ENCODE peak calls at places on chromosomes 12 and 14, in five cellular contexts. One of them, this sample, is unnamed.

GRCh38 chr12:123998960-123999359 is 25.9 kb downstream of the ZNF664 start:
- DNase-seq in tibial artery: no peak
- DNase-seq in lower leg skin: no peak
- DNase-seq in fibroblast of the aortic adventitia: peak; percentile 56
- DNase-seq in vagina: no peak
- DNase-seq in this sample: peak; percentile 80

GRCh38 chr12:88419794-88420193 is 160.5 kb downstream of the KITLG start:
- DNase-seq in lower leg skin: no peak
- DNase-seq in vagina: no peak
- DNase-seq in tibial artery: no peak
- DNase-seq in fibroblast of the aortic adventitia: peak; percentile 82
- DNase-seq in this sample: no peak

GRCh38 chr12:66003951-66004350 is 126.6 kb downstream of the LLPH start:
- DNase-seq in vagina: no peak
- DNase-seq in tibial artery: no peak
- DNase-seq in lower leg skin: no peak
- DNase-seq in fibroblast of the aortic adventitia: no peak
- DNase-seq in this sample: no peak

GRCh38 chr12:83823386-83824045 is 1089.1 kb downstream of the SLC6A15 start:
- DNase-seq in tibial artery: no peak
- DNase-seq in fibroblast of the aortic adventitia: no peak
- DNase-seq in vagina: no peak
- DNase-seq in lower leg skin: no peak
- DNase-seq in this sample: no peak

GRCh38 chr12:2387051-2387834 is 334.5 kb downstream of the CACNA1C start:
- DNase-seq in tibial artery: no peak
- DNase-seq in lower leg skin: peak; percentile 25
- DNase-seq in fibroblast of the aortic adventitia: peak; percentile 60
- DNase-seq in vagina: no peak
- DNase-seq in this sample: no peak

GRCh38 chr12:109493090-109493489 is 15.7 kb downstream of the UBE3B start:
- DNase-seq in vagina: no peak
- DNase-seq in lower leg skin: no peak
- DNase-seq in tibial artery: no peak
- DNase-seq in fibroblast of the aortic adventitia: no peak
- DNase-seq in this sample: no peak

GRCh38 chr12:65823481-65824313 is 586 bp upstream of the HMGA2 start:
- DNase-seq in lower leg skin: peak; percentile 88
- DNase-seq in tibial artery: no peak
- DNase-seq in fibroblast of the aortic adventitia: peak; percentile 53
- DNase-seq in vagina: no peak
- DNase-seq in this sample: peak; percentile 95

GRCh38 chr12:19739195-19739776 is 300.0 kb downstream of the AEBP2 start:
- DNase-seq in fibroblast of the aortic adventitia: peak; percentile 89
- DNase-seq in vagina: no peak
- DNase-seq in tibial artery: no peak
- DNase-seq in lower leg skin: no peak
- DNase-seq in this sample: peak; percentile 54

GRCh38 chr12:54220092-54220557 is 31.3 kb upstream of the SMUG1 start:
- DNase-seq in tibial artery: peak; percentile 69
- DNase-seq in lower leg skin: peak; percentile 94
- DNase-seq in fibroblast of the aortic adventitia: peak; percentile 81
- DNase-seq in vagina: no peak
- DNase-seq in this sample: peak; percentile 82

GRCh38 chr14:61211476-61212262 is 69.5 kb downstream of the TMEM30B start:
- DNase-seq in lower leg skin: no peak
- DNase-seq in fibroblast of the aortic adventitia: no peak
- DNase-seq in vagina: no peak
- DNase-seq in tibial artery: no peak
- DNase-seq in this sample: no peak

GRCh38 chr14:50001146-50001998 is 108.5 kb downstream of the ARF6 start:
- DNase-seq in lower leg skin: peak; percentile 93
- DNase-seq in fibroblast of the aortic adventitia: peak; percentile 90
- DNase-seq in vagina: peak; percentile 93
- DNase-seq in tibial artery: peak; percentile 57
- DNase-seq in this sample: peak; percentile 92

GRCh38 chr14:81301813-81302212 is 81.1 kb upstream of the GTF2A1 start:
- DNase-seq in tibial artery: no peak
- DNase-seq in lower leg skin: no peak
- DNase-seq in vagina: no peak
- DNase-seq in fibroblast of the aortic adventitia: no peak
- DNase-seq in this sample: no peak

GRCh38 chr12:1915082-1915968 is 3.1 kb downstream of the CACNA2D4 start:
- DNase-seq in vagina: peak; percentile 70
- DNase-seq in fibroblast of the aortic adventitia: no peak
- DNase-seq in lower leg skin: peak; percentile 80
- DNase-seq in tibial artery: no peak
- DNase-seq in this sample: peak; percentile 63

GRCh38 chr14:76537912-76538647 is 162.1 kb downstream of the ESRRB start:
- DNase-seq in fibroblast of the aortic adventitia: no peak
- DNase-seq in lower leg skin: no peak
- DNase-seq in tibial artery: no peak
- DNase-seq in vagina: no peak
- DNase-seq in this sample: no peak

GRCh38 chr12:124551268-124552144 is 15.9 kb downstream of the NCOR2 start:
- DNase-seq in vagina: no peak
- DNase-seq in fibroblast of the aortic adventitia: no peak
- DNase-seq in lower leg skin: no peak
- DNase-seq in tibial artery: peak; percentile 85
- DNase-seq in this sample: no peak

GRCh38 chr14:73742520-73743238 is 28.5 kb upstream of the PNMA1 start:
- DNase-seq in fibroblast of the aortic adventitia: no peak
- DNase-seq in lower leg skin: no peak
- DNase-seq in tibial artery: no peak
- DNase-seq in vagina: no peak
- DNase-seq in this sample: peak; percentile 26

GRCh38 chr14:52583544-52583943 is 30.9 kb downstream of the GPR137C start:
- DNase-seq in tibial artery: no peak
- DNase-seq in lower leg skin: no peak
- DNase-seq in vagina: no peak
- DNase-seq in fibroblast of the aortic adventitia: peak; percentile 35
- DNase-seq in this sample: no peak

GRCh38 chr14:25394356-25394755 is 344.4 kb upstream of the STXBP6 start:
- DNase-seq in fibroblast of the aortic adventitia: no peak
- DNase-seq in lower leg skin: no peak
- DNase-seq in tibial artery: no peak
- DNase-seq in vagina: no peak
- DNase-seq in this sample: no peak

GRCh38 chr12:109888179-109889020 is 8.1 kb upstream of the GLTP start:
- DNase-seq in lower leg skin: no peak
- DNase-seq in tibial artery: peak; percentile 30
- DNase-seq in fibroblast of the aortic adventitia: peak; percentile 95
- DNase-seq in vagina: no peak
- DNase-seq in this sample: peak; percentile 97

GRCh38 chr12:14988035-14988434 is 15.2 kb downstream of the PDE6H start:
- DNase-seq in fibroblast of the aortic adventitia: no peak
- DNase-seq in lower leg skin: no peak
- DNase-seq in tibial artery: no peak
- DNase-seq in vagina: no peak
- DNase-seq in this sample: no peak

GRCh38 chr12:45713108-45713507 is 16.4 kb upstream of the ARID2 start:
- DNase-seq in fibroblast of the aortic adventitia: peak; percentile 15
- DNase-seq in tibial artery: no peak
- DNase-seq in vagina: no peak
- DNase-seq in lower leg skin: no peak
- DNase-seq in this sample: peak; percentile 61

GRCh38 chr14:32472512-32473472 is 143.7 kb downstream of the AKAP6 start:
- DNase-seq in lower leg skin: no peak
- DNase-seq in vagina: no peak
- DNase-seq in fibroblast of the aortic adventitia: peak; percentile 84
- DNase-seq in tibial artery: no peak
- DNase-seq in this sample: peak; percentile 22

GRCh38 chr12:101566318-101566717 is 28.5 kb upstream of the MYBPC1 start:
- DNase-seq in tibial artery: no peak
- DNase-seq in fibroblast of the aortic adventitia: no peak
- DNase-seq in vagina: no peak
- DNase-seq in lower leg skin: no peak
- DNase-seq in this sample: peak; percentile 53

DNA sequence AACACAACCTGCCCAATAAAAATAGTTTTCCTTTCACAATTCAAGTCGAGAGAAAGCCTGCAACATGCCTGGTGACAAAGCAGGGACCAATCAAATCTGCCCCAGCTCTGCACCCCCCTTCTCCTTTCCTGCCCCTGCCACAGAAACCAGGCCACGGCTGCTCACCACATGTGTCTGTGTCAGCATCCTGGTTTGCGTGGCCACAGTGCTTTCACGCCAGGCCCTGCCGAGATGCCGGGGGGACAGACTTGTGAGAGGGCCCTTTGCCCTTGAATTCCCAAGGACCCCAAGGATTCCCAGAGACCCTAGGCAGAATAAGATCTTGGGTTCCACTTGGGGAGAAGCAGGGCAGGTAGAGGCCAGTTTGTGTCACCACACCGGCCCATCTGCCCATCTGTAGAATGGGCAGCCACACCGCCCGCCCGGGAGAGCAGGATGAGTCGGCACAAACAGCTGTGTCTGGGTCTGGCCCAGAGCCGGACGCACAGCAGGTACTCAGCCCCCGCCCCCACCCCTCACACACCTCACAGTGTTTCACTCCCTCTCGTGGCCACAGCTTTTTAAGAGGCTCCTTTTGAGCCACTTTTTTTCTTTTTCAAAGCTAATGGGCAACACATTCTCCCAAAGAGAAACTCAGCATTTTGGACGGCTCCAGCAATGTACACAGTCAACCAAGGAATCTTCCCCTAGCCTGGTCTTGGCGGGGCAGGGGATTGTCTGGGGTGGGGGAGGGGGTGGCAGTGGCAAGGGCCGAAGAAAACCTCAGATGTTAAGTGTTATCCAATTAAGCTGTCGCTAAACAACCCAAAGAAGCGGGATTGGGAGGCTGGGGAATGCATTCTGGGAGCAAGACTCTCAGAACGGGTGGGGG is 41.5 kb downstream of the BCL11B start:
- DNase-seq in vagina: no peak
- DNase-seq in tibial artery: no peak
- DNase-seq in lower leg skin: no peak
- DNase-seq in fibroblast of the aortic adventitia: no peak
- DNase-seq in this sample: no peak
- TF ChIP-seq CTCF in vagina: no peak
- TF ChIP-seq CTCF in tibial artery: no peak
- TF ChIP-seq CTCF in lower leg skin: no peak
- TF ChIP-seq CTCF in fibroblast of the aortic adventitia: no peak
- TF ChIP-seq CTCF in this sample: no peak

GRCh38 chr12:68919581-68920239 is 13.3 kb downstream of the CPM start:
- DNase-seq in lower leg skin: no peak
- DNase-seq in tibial artery: no peak
- DNase-seq in vagina: no peak
- DNase-seq in fibroblast of the aortic adventitia: peak; percentile 33
- DNase-seq in this sample: no peak

GRCh38 chr12:68918960-68919359 is 14.0 kb downstream of the CPM start:
- DNase-seq in fibroblast of the aortic adventitia: no peak
- DNase-seq in lower leg skin: no peak
- DNase-seq in vagina: no peak
- DNase-seq in tibial artery: no peak
- DNase-seq in this sample: no peak

GRCh38 chr12:68930178-68930577 is 2.8 kb downstream of the CPM start:
- DNase-seq in fibroblast of the aortic adventitia: no peak
- DNase-seq in lower leg skin: no peak
- DNase-seq in vagina: no peak
- DNase-seq in tibial artery: no peak
- DNase-seq in this sample: no peak

DNA sequence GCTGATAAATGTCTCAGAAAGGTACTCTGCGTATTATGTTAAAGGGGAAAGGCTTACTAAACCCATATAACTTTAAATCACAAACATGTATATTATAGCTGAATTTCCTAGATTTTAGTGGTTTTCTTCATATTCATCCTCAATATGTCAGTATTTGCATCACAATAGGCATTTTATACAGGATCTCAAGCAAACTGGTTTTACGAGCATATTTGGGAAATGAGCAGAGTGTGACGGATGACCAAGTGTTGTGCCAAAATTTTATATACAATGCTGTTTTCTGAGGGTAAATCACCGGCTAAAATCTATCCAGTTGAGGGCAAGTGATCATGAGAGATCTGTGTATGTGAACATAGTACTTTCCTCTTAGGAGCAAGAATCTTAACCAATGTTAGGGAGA is 8.4 kb downstream of the CPM start:
- DNase-seq in tibial artery: no peak
- DNase-seq in fibroblast of the aortic adventitia: no peak
- DNase-seq in lower leg skin: no peak
- DNase-seq in vagina: no peak
- DNase-seq in this sample: no peak
- TF ChIP-seq CTCF in tibial artery: no peak
- TF ChIP-seq CTCF in fibroblast of the aortic adventitia: no peak
- TF ChIP-seq CTCF in lower leg skin: no peak
- TF ChIP-seq CTCF in vagina: no peak
- TF ChIP-seq CTCF in this sample: no peak

GRCh38 chr12:75818863-75819262 is 212.7 kb downstream of the PHLDA1 start:
- DNase-seq in vagina: no peak
- DNase-seq in tibial artery: no peak
- DNase-seq in lower leg skin: no peak
- DNase-seq in fibroblast of the aortic adventitia: peak; percentile 39
- DNase-seq in this sample: no peak
- TF ChIP-seq CTCF in vagina: no peak
- TF ChIP-seq CTCF in tibial artery: no peak
- TF ChIP-seq CTCF in lower leg skin: no peak
- TF ChIP-seq CTCF in fibroblast of the aortic adventitia: no peak
- TF ChIP-seq CTCF in this sample: no peak

GRCh38 chr12:52212701-52213540 is 20.1 kb upstream of the KRT7 start:
- DNase-seq in lower leg skin: peak; percentile 81
- DNase-seq in fibroblast of the aortic adventitia: no peak
- DNase-seq in tibial artery: peak; percentile 13
- DNase-seq in vagina: no peak
- DNase-seq in this sample: peak; percentile 78

GRCh38 chr12:52216107-52216506 is 16.9 kb upstream of the KRT7 start:
- DNase-seq in lower leg skin: no peak
- DNase-seq in fibroblast of the aortic adventitia: no peak
- DNase-seq in tibial artery: peak; percentile 19
- DNase-seq in vagina: no peak
- DNase-seq in this sample: peak; percentile 37

GRCh38 chr12:52213541-52214420 is 19.3 kb upstream of the KRT7 start:
- DNase-seq in tibial artery: peak; percentile 65
- DNase-seq in lower leg skin: peak; percentile 94
- DNase-seq in fibroblast of the aortic adventitia: peak; percentile 76
- DNase-seq in vagina: no peak
- DNase-seq in this sample: peak; percentile 94

GRCh38 chr12:52215587-52216031 is 17.4 kb upstream of the KRT7 start:
- DNase-seq in vagina: no peak
- DNase-seq in fibroblast of the aortic adventitia: peak; percentile 73
- DNase-seq in lower leg skin: peak; percentile 86
- DNase-seq in tibial artery: peak; percentile 15
- DNase-seq in this sample: peak; percentile 39

DNA sequence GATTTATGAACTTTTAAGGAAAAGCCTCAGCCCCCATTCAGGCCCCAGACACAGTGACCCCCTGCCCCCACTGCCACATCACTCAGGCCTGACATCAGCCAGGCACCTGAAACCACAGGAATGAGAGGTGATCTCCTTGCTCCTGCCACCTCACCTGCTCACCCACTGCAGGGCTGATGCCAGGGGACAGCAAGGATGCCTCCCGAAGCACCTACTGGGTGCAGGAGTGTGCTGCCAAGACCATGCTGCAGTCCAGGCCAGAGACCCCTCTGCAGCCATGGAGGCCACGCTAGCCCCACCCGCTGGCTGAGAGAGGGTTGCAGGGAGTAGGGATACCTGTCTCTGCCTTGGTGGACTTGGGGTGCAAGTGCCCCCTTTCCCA is 18.6 kb upstream of the KRT7 start:
- DNase-seq in vagina: no peak
- DNase-seq in lower leg skin: peak; percentile 82
- DNase-seq in fibroblast of the aortic adventitia: no peak
- DNase-seq in tibial artery: no peak
- DNase-seq in this sample: peak; percentile 26
- TF ChIP-seq CTCF in vagina: no peak
- TF ChIP-seq CTCF in lower leg skin: no peak
- TF ChIP-seq CTCF in fibroblast of the aortic adventitia: no peak
- TF ChIP-seq CTCF in tibial artery: no peak
- TF ChIP-seq CTCF in this sample: no peak

This sample was measured in osteoblast.